ENCODE peak calls at places on chromosome 14, in six cellular contexts. One of them, this sample, is unnamed.

GRCh38 chr14:85572021-85572420 is 42.1 kb downstream of the FLRT2 start:
- DNase-seq in fibroblast of pulmonary artery: no peak
- DNase-seq in dorsolateral prefrontal cortex: no peak
- DNase-seq in psoas muscle: no peak
- DNase-seq in GM06990: no peak
- DNase-seq in AG09309: no peak
- DNase-seq in this sample: no peak

GRCh38 chr14:65012353-65012752 is 25.7 kb downstream of the FNTB start:
- DNase-seq in GM06990: no peak
- DNase-seq in fibroblast of pulmonary artery: no peak
- DNase-seq in dorsolateral prefrontal cortex: no peak
- DNase-seq in AG09309: no peak
- DNase-seq in psoas muscle: no peak
- DNase-seq in this sample: no peak

GRCh38 chr14:95500201-95500681 is 16.2 kb downstream of the SYNE3 start:
- DNase-seq in fibroblast of pulmonary artery: no peak
- DNase-seq in dorsolateral prefrontal cortex: peak; percentile 86
- DNase-seq in psoas muscle: no peak
- DNase-seq in GM06990: no peak
- DNase-seq in AG09309: no peak
- DNase-seq in this sample: no peak

GRCh38 chr14:94612174-94612573 is at the start of gene SERPINA3:
- DNase-seq in psoas muscle: no peak
- DNase-seq in AG09309: no peak
- DNase-seq in fibroblast of pulmonary artery: peak; percentile 78
- DNase-seq in dorsolateral prefrontal cortex: no peak
- DNase-seq in GM06990: no peak
- DNase-seq in this sample: no peak

GRCh38 chr14:52801014-52801708 is 9.8 kb upstream of the GNPNAT1 start:
- DNase-seq in psoas muscle: no peak
- DNase-seq in dorsolateral prefrontal cortex: no peak
- DNase-seq in GM06990: no peak
- DNase-seq in fibroblast of pulmonary artery: peak; percentile 71
- DNase-seq in AG09309: no peak
- DNase-seq in this sample: peak; percentile 16

GRCh38 chr14:100891501-100892445 is 11.7 kb downstream of the RTL1 start:
- DNase-seq in psoas muscle: peak; percentile 26
- DNase-seq in AG09309: no peak
- DNase-seq in dorsolateral prefrontal cortex: no peak
- DNase-seq in GM06990: no peak
- DNase-seq in fibroblast of pulmonary artery: no peak
- DNase-seq in this sample: no peak

GRCh38 chr14:73014105-73014504 is 12.8 kb downstream of the ZFYVE1 start:
- DNase-seq in dorsolateral prefrontal cortex: no peak
- DNase-seq in GM06990: peak; percentile 69
- DNase-seq in AG09309: no peak
- DNase-seq in fibroblast of pulmonary artery: peak; percentile 45
- DNase-seq in psoas muscle: no peak
- DNase-seq in this sample: peak; percentile 20

GRCh38 chr14:31096255-31096654 is 70.1 kb upstream of the STRN3 start:
- DNase-seq in fibroblast of pulmonary artery: peak; percentile 26
- DNase-seq in psoas muscle: no peak
- DNase-seq in dorsolateral prefrontal cortex: no peak
- DNase-seq in GM06990: no peak
- DNase-seq in AG09309: no peak
- DNase-seq in this sample: no peak

GRCh38 chr14:103533999-103534575 is 5.1 kb downstream of the TRMT61A start:
- DNase-seq in psoas muscle: no peak
- DNase-seq in fibroblast of pulmonary artery: no peak
- DNase-seq in GM06990: no peak
- DNase-seq in dorsolateral prefrontal cortex: peak; percentile 81
- DNase-seq in AG09309: no peak
- DNase-seq in this sample: no peak

GRCh38 chr14:22479132-22479531 is 109.9 kb downstream of the DAD1 start:
- DNase-seq in dorsolateral prefrontal cortex: no peak
- DNase-seq in GM06990: no peak
- DNase-seq in psoas muscle: no peak
- DNase-seq in AG09309: no peak
- DNase-seq in fibroblast of pulmonary artery: no peak
- DNase-seq in this sample: no peak
- H3K4me3 ChIP-seq in dorsolateral prefrontal cortex: no peak overlapping the region
- H3K4me3 ChIP-seq in GM06990: no peak overlapping the region
- H3K4me3 ChIP-seq in psoas muscle: no peak overlapping the region
- H3K4me3 ChIP-seq in AG09309: no peak overlapping the region
- H3K4me3 ChIP-seq in fibroblast of pulmonary artery: no peak overlapping the region
- H3K4me3 ChIP-seq in this sample: no peak overlapping the region

GRCh38 chr14:25518347-25518746 is 468.4 kb upstream of the STXBP6 start:
- DNase-seq in dorsolateral prefrontal cortex: no peak
- DNase-seq in psoas muscle: no peak
- DNase-seq in AG09309: no peak
- DNase-seq in GM06990: no peak
- DNase-seq in fibroblast of pulmonary artery: no peak
- DNase-seq in this sample: no peak

DNA sequence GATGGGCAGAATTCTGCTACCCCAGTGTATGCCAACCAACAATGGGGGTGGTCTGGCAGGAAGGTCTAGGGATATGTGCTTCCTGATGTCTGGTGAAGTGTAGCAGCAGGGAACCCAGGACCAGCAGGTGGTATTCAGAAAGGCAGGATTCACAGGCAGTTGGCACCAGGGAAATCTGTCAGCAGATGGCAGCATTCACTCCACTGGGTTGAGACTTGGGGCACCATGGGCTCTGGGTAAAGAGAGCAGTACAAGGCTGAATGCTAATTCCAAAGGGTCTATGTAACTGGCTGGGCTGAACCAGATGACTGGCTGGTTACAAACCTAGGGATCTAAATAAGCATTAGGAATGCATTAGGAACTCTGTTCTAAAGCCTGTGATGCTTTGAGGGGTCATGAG is 466.9 kb upstream of the STXBP6 start:
- DNase-seq in psoas muscle: no peak
- DNase-seq in GM06990: no peak
- DNase-seq in AG09309: no peak
- DNase-seq in dorsolateral prefrontal cortex: no peak
- DNase-seq in fibroblast of pulmonary artery: no peak
- DNase-seq in this sample: no peak
- TF ChIP-seq CTCF in psoas muscle: no peak
- TF ChIP-seq CTCF in GM06990: no peak
- TF ChIP-seq CTCF in AG09309: no peak
- TF ChIP-seq CTCF in dorsolateral prefrontal cortex: no peak
- TF ChIP-seq CTCF in fibroblast of pulmonary artery: no peak
- TF ChIP-seq CTCF in this sample: no peak

DNA sequence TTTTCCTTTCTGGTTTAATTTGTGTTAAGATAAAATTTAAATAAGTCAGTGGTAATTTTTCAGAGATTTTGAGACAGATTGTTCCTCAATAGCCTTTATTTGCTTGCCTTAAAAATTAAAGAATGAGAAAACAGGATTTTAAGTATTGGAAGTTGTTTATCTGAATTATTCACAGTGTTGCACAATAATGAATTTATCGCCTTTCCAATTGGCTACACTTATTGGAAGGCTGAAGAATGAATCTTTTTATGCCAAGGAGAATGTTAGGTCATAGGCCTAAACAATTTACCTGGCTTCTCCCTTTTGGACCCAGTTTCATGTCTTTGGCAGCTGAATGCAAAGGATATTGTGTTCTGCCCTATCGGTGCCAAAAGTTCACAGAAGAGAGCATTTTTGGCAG is 250.2 kb downstream of the NPAS3 start:
- DNase-seq in fibroblast of pulmonary artery: no peak
- DNase-seq in GM06990: no peak
- DNase-seq in psoas muscle: no peak
- DNase-seq in dorsolateral prefrontal cortex: no peak
- DNase-seq in AG09309: no peak
- DNase-seq in this sample: no peak
- H3K4me3 ChIP-seq in fibroblast of pulmonary artery: no peak overlapping the region
- H3K4me3 ChIP-seq in GM06990: no peak overlapping the region
- H3K4me3 ChIP-seq in psoas muscle: no peak overlapping the region
- H3K4me3 ChIP-seq in dorsolateral prefrontal cortex: no peak overlapping the region
- H3K4me3 ChIP-seq in AG09309: no peak overlapping the region
- H3K4me3 ChIP-seq in this sample: no peak overlapping the region

GRCh38 chr14:79543966-79544365 is 667.3 kb downstream of the DIO2 start:
- DNase-seq in AG09309: no peak
- DNase-seq in GM06990: no peak
- DNase-seq in psoas muscle: no peak
- DNase-seq in dorsolateral prefrontal cortex: no peak
- DNase-seq in fibroblast of pulmonary artery: peak; percentile 59
- DNase-seq in this sample: peak; percentile 29
- TF ChIP-seq CTCF in AG09309: peak; percentile 58
- TF ChIP-seq CTCF in GM06990: peak; percentile 39
- TF ChIP-seq CTCF in psoas muscle: no peak
- TF ChIP-seq CTCF in dorsolateral prefrontal cortex: peak; percentile 33
- TF ChIP-seq CTCF in fibroblast of pulmonary artery: peak; percentile 66
- TF ChIP-seq CTCF in this sample: peak; percentile 63

GRCh38 chr14:71524321-71524982 is 407.8 kb upstream of the RGS6 start:
- DNase-seq in fibroblast of pulmonary artery: no peak
- DNase-seq in AG09309: no peak
- DNase-seq in GM06990: peak; percentile 51
- DNase-seq in psoas muscle: no peak
- DNase-seq in dorsolateral prefrontal cortex: no peak
- DNase-seq in this sample: no peak

GRCh38 chr14:71525663-71526246 is 406.5 kb upstream of the RGS6 start:
- DNase-seq in GM06990: no peak
- DNase-seq in AG09309: no peak
- DNase-seq in dorsolateral prefrontal cortex: no peak
- DNase-seq in fibroblast of pulmonary artery: no peak
- DNase-seq in psoas muscle: no peak
- DNase-seq in this sample: no peak

GRCh38 chr14:71521736-71522135 is 410.5 kb upstream of the RGS6 start:
- DNase-seq in dorsolateral prefrontal cortex: no peak
- DNase-seq in AG09309: no peak
- DNase-seq in GM06990: no peak
- DNase-seq in psoas muscle: no peak
- DNase-seq in fibroblast of pulmonary artery: no peak
- DNase-seq in this sample: no peak

GRCh38 chr14:71521238-71521637 is 411.0 kb upstream of the RGS6 start:
- DNase-seq in dorsolateral prefrontal cortex: no peak
- DNase-seq in GM06990: no peak
- DNase-seq in psoas muscle: no peak
- DNase-seq in fibroblast of pulmonary artery: no peak
- DNase-seq in AG09309: no peak
- DNase-seq in this sample: no peak

DNA sequence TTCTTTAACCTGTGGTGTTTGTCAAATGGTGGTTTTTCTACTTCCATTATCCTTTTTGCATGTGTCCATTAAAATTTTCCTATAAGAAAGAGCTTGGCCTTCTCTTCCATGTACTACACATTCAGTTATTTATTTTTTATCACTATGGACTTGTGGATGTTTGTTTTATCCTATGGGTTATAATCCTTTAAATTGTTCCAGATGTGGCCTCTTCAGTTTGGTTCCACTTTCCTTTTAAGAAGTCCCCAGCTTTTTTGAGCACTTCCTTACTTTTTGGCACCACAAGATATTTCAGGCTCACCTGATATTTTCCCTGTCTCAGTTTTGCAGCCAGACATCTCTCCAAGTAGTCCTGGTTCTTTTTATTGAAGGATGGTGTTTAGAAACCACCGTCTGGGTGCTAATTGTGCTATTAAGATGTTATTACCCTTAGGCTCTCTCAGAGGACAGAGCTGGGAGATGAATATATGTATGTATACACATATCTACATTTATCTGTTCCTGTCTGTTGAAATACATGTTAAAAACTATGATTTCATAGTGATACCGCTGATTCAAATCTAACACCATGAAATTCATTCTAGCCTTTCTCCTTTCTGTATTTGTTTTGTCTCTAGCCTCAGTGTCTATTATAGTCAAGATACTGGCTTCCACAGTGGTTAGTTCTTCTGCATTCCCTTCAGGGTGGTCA is 408.5 kb upstream of the RGS6 start:
- DNase-seq in psoas muscle: no peak
- DNase-seq in fibroblast of pulmonary artery: no peak
- DNase-seq in dorsolateral prefrontal cortex: no peak
- DNase-seq in GM06990: peak; percentile 64
- DNase-seq in AG09309: no peak
- DNase-seq in this sample: no peak
- H3K4me3 ChIP-seq in psoas muscle: no peak overlapping the region
- H3K4me3 ChIP-seq in fibroblast of pulmonary artery: no peak overlapping the region
- H3K4me3 ChIP-seq in dorsolateral prefrontal cortex: no peak overlapping the region
- H3K4me3 ChIP-seq in GM06990: peak overlapping the region; percentile 5
- H3K4me3 ChIP-seq in AG09309: no peak overlapping the region
- H3K4me3 ChIP-seq in this sample: no peak overlapping the region

GRCh38 chr14:37658174-37658573 is 62.7 kb downstream of the TTC6 start:
- DNase-seq in psoas muscle: no peak
- DNase-seq in AG09309: no peak
- DNase-seq in dorsolateral prefrontal cortex: no peak
- DNase-seq in GM06990: no peak
- DNase-seq in fibroblast of pulmonary artery: no peak
- DNase-seq in this sample: no peak

GRCh38 chr14:37652042-37652441 is 56.6 kb downstream of the TTC6 start:
- DNase-seq in fibroblast of pulmonary artery: no peak
- DNase-seq in GM06990: no peak
- DNase-seq in dorsolateral prefrontal cortex: no peak
- DNase-seq in psoas muscle: no peak
- DNase-seq in AG09309: no peak
- DNase-seq in this sample: no peak

GRCh38 chr14:37650356-37651037 is 55.1 kb downstream of the TTC6 start:
- DNase-seq in GM06990: no peak
- DNase-seq in AG09309: no peak
- DNase-seq in dorsolateral prefrontal cortex: no peak
- DNase-seq in psoas muscle: no peak
- DNase-seq in fibroblast of pulmonary artery: no peak
- DNase-seq in this sample: no peak

GRCh38 chr14:37655418-37655817 is 60.0 kb downstream of the TTC6 start:
- DNase-seq in AG09309: no peak
- DNase-seq in psoas muscle: no peak
- DNase-seq in fibroblast of pulmonary artery: peak; percentile 13
- DNase-seq in GM06990: no peak
- DNase-seq in dorsolateral prefrontal cortex: no peak
- DNase-seq in this sample: no peak
- TF ChIP-seq CTCF in AG09309: no peak
- TF ChIP-seq CTCF in psoas muscle: no peak
- TF ChIP-seq CTCF in fibroblast of pulmonary artery: no peak
- TF ChIP-seq CTCF in GM06990: no peak
- TF ChIP-seq CTCF in dorsolateral prefrontal cortex: no peak
- TF ChIP-seq CTCF in this sample: no peak